ENCODE peak calls at places on chromosomes 11 and 22, in four cellular contexts. S, R, M and F are unnamed samples.

GRCh38 chr11:114162719-114163123 is 103.2 kb downstream of the ZBTB16 start:
- DNase-seq in S (peak), R (peak), M (peak), F (peak)

GRCh38 chr11:38577769-38578168 is 1979.7 kb upstream of the RAG2 start:
- DNase-seq in S (no peak), R (no peak), M (no peak), F (no peak)

GRCh38 chr22:19066531-19067271 is 55.5 kb downstream of the DGCR2 start:
- DNase-seq in S (no peak), R (no peak), M (peak), F (peak)

GRCh38 chr22:30333707-30334087 is 7.0 kb upstream of the TBC1D10A start:
- DNase-seq in S (no peak), R (no peak), M (no peak), F (no peak)

GRCh38 chr11:67056640-67057409 is at the start of gene RHOD:
- DNase-seq in S (no peak), R (no peak), M (no peak), F (no peak)

GRCh38 chr22:37126882-37127281 is 17.4 kb upstream of the TMPRSS6 start:
- DNase-seq in S (no peak), R (peak), M (no peak), F (no peak)

GRCh38 chr11:63212742-63213141 is 30.7 kb downstream of the SLC22A25 start:
- DNase-seq in S (no peak), R (peak), M (peak), F (no peak)

GRCh38 chr11:82046778-82047177 is 686.9 kb downstream of the FAM181B start:
- DNase-seq in S (peak), R (no peak), M (peak), F (peak)

DNA sequence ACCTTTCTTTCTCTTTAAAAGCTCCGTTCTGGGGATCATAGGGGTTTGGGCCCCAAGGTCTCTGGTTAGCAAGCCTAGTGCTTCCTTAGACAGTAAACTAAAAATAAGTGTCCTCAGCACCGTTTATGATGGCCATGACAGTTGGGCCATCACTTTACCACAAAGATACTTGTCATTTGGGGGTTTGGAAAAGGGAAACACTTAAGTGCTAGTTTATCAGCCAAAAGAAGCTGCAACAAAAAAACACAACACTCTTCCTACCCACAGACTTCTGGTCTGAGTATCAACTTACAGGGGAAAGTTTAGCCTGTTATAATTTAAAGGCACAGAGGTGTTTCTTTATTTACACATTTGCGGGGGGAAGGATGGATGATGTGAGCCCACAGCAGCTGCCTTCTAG is 88.4 kb upstream of the CD44 start:
- DNase-seq in S (no peak), R (no peak), M (no peak), F (no peak)
- H3K4me3 ChIP-seq in S (no peak), R (no peak), M (no peak), F (no peak)

DNA sequence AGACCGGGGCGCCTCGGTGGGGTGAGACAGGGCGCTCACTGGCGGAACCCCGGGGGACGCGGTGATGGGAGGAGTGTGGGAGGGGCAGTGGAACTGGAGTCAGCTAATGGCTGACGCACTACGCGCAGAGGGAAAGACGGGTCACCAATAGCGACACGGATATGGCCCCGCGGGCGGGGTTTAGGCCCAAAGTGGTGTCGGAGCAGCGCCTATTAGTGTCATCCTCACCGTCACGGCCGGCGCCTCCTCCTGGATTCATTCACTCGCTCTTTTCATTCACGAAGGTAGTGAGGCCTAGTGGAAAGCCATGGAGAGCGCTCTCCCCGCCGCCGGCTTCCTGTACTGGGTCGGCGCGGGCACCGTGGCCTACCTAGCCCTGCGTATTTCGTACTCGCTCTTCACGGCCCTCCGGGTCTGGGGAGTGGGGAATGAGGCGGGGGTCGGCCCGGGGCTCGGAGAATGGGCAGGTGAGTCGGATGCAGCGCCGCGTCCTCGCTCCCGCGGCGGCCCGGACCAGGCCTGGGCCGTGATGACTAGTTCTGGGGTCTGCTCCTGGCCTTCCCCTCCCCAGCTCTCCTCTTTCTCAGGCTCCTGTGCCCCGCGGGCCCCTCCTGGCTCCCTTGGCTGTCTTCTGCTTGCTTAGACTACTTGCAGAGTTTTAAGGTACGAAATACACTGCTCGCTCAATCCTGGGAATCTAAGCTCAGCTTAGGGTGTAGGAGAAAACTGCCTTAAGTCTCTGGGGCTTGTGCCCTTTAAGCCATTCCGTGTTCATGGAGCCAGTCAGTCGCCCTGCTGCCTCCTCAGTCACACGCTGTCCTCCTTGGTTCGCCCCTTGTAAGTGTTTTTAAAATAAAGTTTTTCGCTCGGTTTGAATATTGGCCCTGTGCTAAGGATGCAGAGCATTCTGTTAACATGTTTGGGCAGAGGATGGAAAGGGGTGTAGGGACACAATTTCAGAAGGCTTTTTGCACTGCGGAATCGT is at the start of gene HSD17B12:
- DNase-seq in S (peak), R (peak), M (peak), F (peak)
- TF ChIP-seq CTCF in S (peak), R (no peak), M (no peak), F (no peak)

DNA sequence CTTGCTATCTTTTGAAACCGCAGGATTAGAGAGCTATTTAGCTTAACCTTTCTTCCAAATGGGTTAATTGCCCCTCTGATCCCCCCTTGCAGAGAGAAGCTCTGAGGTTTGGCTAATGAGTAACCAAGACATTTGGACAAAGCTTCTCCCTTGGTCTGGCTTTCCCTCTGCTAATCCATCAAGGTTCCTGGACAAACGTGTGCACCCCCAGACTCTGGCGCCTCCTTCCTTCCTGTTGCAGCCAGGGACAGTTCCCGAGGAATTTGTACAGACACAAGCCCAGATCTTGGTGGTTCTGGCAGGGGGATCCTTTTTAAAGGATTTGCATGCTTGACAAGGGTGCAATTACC is 1.6 kb downstream of the KIAA1671 start:
- DNase-seq in S (no peak), R (no peak), M (no peak), F (no peak)
- H3K4me3 ChIP-seq in S (peak), R (peak), M (peak), F (no peak)

GRCh38 chr11:73762732-73763131 is 1.9 kb upstream of the RAB6A start:
- DNase-seq in S (no peak), R (no peak), M (no peak), F (no peak)
- TF ChIP-seq CTCF in S (no peak), R (no peak), M (no peak), F (no peak)

GRCh38 chr11:47449541-47449940 is 605 bp upstream of the RAPSN start:
- DNase-seq in S (no peak), R (no peak), M (no peak), F (no peak)
- H3K4me3 ChIP-seq in S (no peak), R (no peak), M (no peak), F (no peak)

GRCh38 chr11:17405232-17406005 is 17.0 kb upstream of the KCNJ11 start:
- DNase-seq in S (peak), R (peak), M (peak), F (no peak)
- TF ChIP-seq CTCF in S (peak), R (peak), M (no peak), F (no peak)